ENCODE peak calls at places on chromosomes 4 and X, in nine cellular contexts. J, L, P, U, O, H, R, K and X are unnamed samples.

GRCh38 chrX:103586659-103587058 is 1.3 kb downstream of the TCEAL4 start:
- DNase-seq in H (no peak), K (no peak), P (no peak), L (no peak), R (no peak), U (no peak), J (no peak), O (no peak), X (no peak)

GRCh38 chr4:167918077-167918476 is 174.3 kb upstream of the ANXA10 start:
- DNase-seq in K (no peak), P (no peak), U (no peak), L (no peak), O (no peak), H (no peak), R (no peak), J (no peak), X (no peak)

GRCh38 chr4:101699441-101700117 is 91.0 kb upstream of the BANK1 start:
- DNase-seq in L (no peak), P (no peak), O (no peak), R (no peak), K (no peak), H (no peak), U (no peak), J (no peak), X (no peak)

GRCh38 chrX:129744881-129745321 is 6.1 kb downstream of the XPNPEP2 start:
- DNase-seq in P (no peak), R (no peak), H (no peak), O (no peak), U (no peak), L (no peak), J (no peak), K (peak), X (no peak)

GRCh38 chr4:153212755-153213154 is 8.5 kb downstream of the TRIM2 start:
- DNase-seq in L (no peak), J (no peak), P (peak), K (no peak), R (no peak), U (no peak), O (no peak), H (no peak), X (no peak)

GRCh38 chr4:26331380-26331945 is 10.6 kb downstream of the RBPJ start:
- DNase-seq in R (no peak), H (no peak), L (no peak), U (no peak), P (no peak), K (no peak), J (no peak), O (no peak), X (no peak)

GRCh38 chr4:3773552-3774001 is 7.4 kb downstream of the ADRA2C start:
- DNase-seq in L (no peak), K (no peak), J (no peak), O (no peak), R (no peak), H (no peak), P (no peak), U (no peak), X (no peak)

GRCh38 chr4:109238746-109239145 is 63.7 kb downstream of the COL25A1 start:
- DNase-seq in O (no peak), H (no peak), P (no peak), U (no peak), K (no peak), R (no peak), L (no peak), J (no peak), X (no peak)

GRCh38 chr4:96052827-96053226 is 212.9 kb downstream of the PDHA2 start:
- DNase-seq in J (no peak), O (no peak), R (no peak), K (no peak), U (no peak), L (no peak), H (no peak), P (no peak), X (no peak)